ENCODE peak calls at places on chromosomes 1 and 21, in nine cellular contexts. E is endothelial cell; X is GM18507; V is stimulated activated CD4-positive, alpha-beta T cell treated with anti-CD3 and anti-CD28 coated beads, TNF-alpha, amount 100 ng/mL, for 1 hour; B is ELF-1; Q is stomach; D is naive thymus-derived CD8-positive, alpha-beta T cell; P is NCI-H345; R is activated CD8-positive, alpha-beta T cell treated with anti-CD3 and anti-CD28 coated beads, Interleukin-2, amount 10 ng/mL, durations not matched to agents 7 days and 5 days. J is an unnamed sample.

GRCh38 chr1:221667504-221667903 is 74.4 kb downstream of the DUSP10 start:
- DNase-seq in E (no peak), X (no peak), V (no peak), B (no peak), Q (no peak), D (no peak), P (no peak), R (no peak), J (no peak)

GRCh38 chr21:45995686-45996179 is 14.2 kb downstream of the COL6A1 start:
- DNase-seq in E (peak), X (no peak), V (no peak), B (peak), Q (peak), D (no peak), P (no peak), R (no peak), J (no peak)

GRCh38 chr1:184287001-184287400 is 99.8 kb upstream of the C1orf21 start:
- DNase-seq in E (no peak), X (no peak), V (no peak), B (no peak), Q (no peak), D (no peak), P (peak), R (no peak), J (no peak)

GRCh38 chr1:23597635-23598388 is 38.5 kb upstream of the ID3 start:
- DNase-seq in E (no peak), X (no peak), V (no peak), B (no peak), Q (no peak), D (no peak), P (no peak), R (no peak), J (no peak)

GRCh38 chr21:42845296-42845965 is 33.9 kb downstream of the WDR4 start:
- DNase-seq in E (no peak), X (no peak), V (no peak), B (no peak), Q (peak), D (no peak), P (no peak), R (no peak), J (no peak)

GRCh38 chr1:153122831-153123421 is 9.6 kb upstream of the SPRR2F start:
- DNase-seq in E (peak), X (no peak), V (no peak), B (peak), Q (peak), D (no peak), P (peak), R (no peak), J (no peak)

GRCh38 chr1:53372501-53372951 is 44.7 kb upstream of the LRP8 start:
- DNase-seq in E (no peak), X (no peak), V (no peak), B (no peak), Q (peak), D (no peak), P (no peak), R (no peak), J (no peak)

GRCh38 chr1:33236498-33236897 is 19.8 kb upstream of the ZNF362 start:
- DNase-seq in E (no peak), X (no peak), V (no peak), B (no peak), Q (no peak), D (no peak), P (no peak), R (no peak), J (no peak)

GRCh38 chr1:205567716-205568115 is 63.2 kb downstream of the CDK18 start:
- DNase-seq in E (no peak), X (no peak), V (no peak), B (no peak), Q (peak), D (no peak), P (no peak), R (no peak), J (no peak)

GRCh38 chr1:222136869-222137268 is 395.0 kb upstream of the DUSP10 start:
- DNase-seq in E (no peak), X (no peak), V (no peak), B (no peak), Q (no peak), D (no peak), P (no peak), R (no peak), J (no peak)

GRCh38 chr1:234907585-234908457 is 220.8 kb downstream of the TOMM20 start:
- DNase-seq in E (no peak), X (no peak), V (no peak), B (no peak), Q (no peak), D (no peak), P (no peak), R (no peak), J (no peak)